ENCODE peak calls at places on chromosomes 3 and 15, in five cellular contexts. K is cardiac fibroblast, A is T-helper 9 cell, T is heart right ventricle, P is neural crest cell. Y is an unnamed sample.

GRCh38 chr3:173897631-173898030 is 500.1 kb downstream of the NLGN1 start:
- DNase-seq in A (no peak), T (no peak), P (no peak), K (no peak), Y (no peak)

GRCh38 chr3:157785071-157785826 is 282.0 kb upstream of the VEPH1 start:
- DNase-seq in K (peak), P (no peak), T (no peak), A (no peak), Y (no peak)

GRCh38 chr15:60854858-60855568 is 374.1 kb downstream of the RORA start:
- DNase-seq in P (no peak), K (no peak), A (no peak), T (no peak), Y (no peak)

GRCh38 chr3:124972457-124972856 is 37.9 kb upstream of the MUC13 start:
- DNase-seq in P (no peak), K (no peak), A (no peak), T (no peak), Y (no peak)

GRCh38 chr3:143627336-143627735 is 220.9 kb downstream of the SLC9A9 start:
- DNase-seq in P (no peak), A (no peak), T (no peak), K (peak), Y (no peak)

GRCh38 chr15:70345251-70346019 is 247.7 kb upstream of the TLE3 start:
- DNase-seq in A (no peak), K (no peak), P (no peak), T (no peak), Y (no peak)

GRCh38 chr3:180267202-180267843 is 230.6 kb upstream of the PEX5L start:
- DNase-seq in P (no peak), T (no peak), A (no peak), K (no peak), Y (no peak)

GRCh38 chr3:134885877-134886621 is 91.0 kb downstream of the EPHB1 start:
- DNase-seq in K (no peak), A (no peak), P (no peak), T (no peak), Y (no peak)

GRCh38 chr15:74422723-74423442 is 10.9 kb downstream of the SEMA7A start:
- DNase-seq in P (no peak), T (no peak), K (peak), A (no peak), Y (peak)

GRCh38 chr3:120153294-120153693 is 59.0 kb upstream of the GSK3B start:
- DNase-seq in K (peak), P (no peak), T (no peak), A (no peak), Y (no peak)

GRCh38 chr3:67691926-67692325 is 37.5 kb upstream of the SUCLG2 start:
- DNase-seq in A (no peak), P (no peak), T (no peak), K (no peak), Y (no peak)

GRCh38 chr3:158105124-158105709 is 1.0 kb downstream of the SHOX2 start:
- DNase-seq in T (peak), K (no peak), A (no peak), P (peak), Y (no peak)

GRCh38 chr3:15010664-15011063 is 54.5 kb downstream of the MRPS25 start:
- DNase-seq in K (no peak), P (no peak), T (no peak), A (no peak), Y (no peak)

GRCh38 chr3:38118421-38119247 is 18.3 kb downstream of the ACAA1 start:
- DNase-seq in A (no peak), T (no peak), P (no peak), K (no peak), Y (peak)

GRCh38 chr3:140863481-140864084 is 78.1 kb upstream of the SLC25A36 start:
- DNase-seq in P (peak), A (no peak), T (peak), K (peak), Y (peak)

Y was measured in gastrocnemius medialis.